ENCODE peak calls at places on chromosomes 16 and 17, in nine cellular contexts. Y, R, K, O, Z, I, V, X and W are unnamed samples.
A peak's percentile ranks its signal among the peaks of the same experiment; 100 is the strongest.

GRCh38 chr17:6713130-6713917 is at the start of gene SLC13A5:
- DNase-seq in Y (no peak), R (peak; percentile 84), K (no peak), O (peak; percentile 4), Z (no peak), I (peak; percentile 18), V (no peak), X (no peak), W (peak; percentile 83)

GRCh38 chr17:7513850-7514419 is 29.8 kb downstream of the POLR2A start:
- DNase-seq in Y (no peak), R (no peak), K (no peak), O (no peak), Z (no peak), I (no peak), V (no peak), X (no peak), W (no peak)

GRCh38 chr17:73943416-73943770 is 260.1 kb upstream of the RPL38 start:
- DNase-seq in Y (no peak), R (no peak), K (no peak), O (no peak), Z (no peak), I (no peak), V (no peak), X (no peak), W (no peak)

GRCh38 chr16:11128211-11129123 is 127.5 kb downstream of the SOCS1 start:
- DNase-seq in Y (peak; percentile 61), R (peak; percentile 44), K (peak; percentile 41), O (peak; percentile 86), Z (no peak), I (peak; percentile 84), V (no peak), X (no peak), W (no peak)

GRCh38 chr16:19884021-19884485 is 595 bp downstream of the GPRC5B start:
- DNase-seq in Y (no peak), R (peak; percentile 55), K (no peak), O (no peak), Z (peak; percentile 14), I (no peak), V (no peak), X (no peak), W (no peak)

GRCh38 chr17:11303773-11304394 is 62.9 kb downstream of the SHISA6 start:
- DNase-seq in Y (no peak), R (no peak), K (no peak), O (no peak), Z (no peak), I (no peak), V (no peak), X (no peak), W (no peak)

GRCh38 chr17:40597168-40598020 is 32.1 kb upstream of the CCR7 start:
- DNase-seq in Y (no peak), R (no peak), K (no peak), O (no peak), Z (no peak), I (no peak), V (no peak), X (no peak), W (no peak)

GRCh38 chr16:11181242-11181888 is 74.6 kb downstream of the SOCS1 start:
- DNase-seq in Y (no peak), R (no peak), K (no peak), O (no peak), Z (no peak), I (no peak), V (no peak), X (no peak), W (no peak)

GRCh38 chr16:21284414-21284813 is 6.3 kb upstream of the CRYM start:
- DNase-seq in Y (no peak), R (no peak), K (no peak), O (no peak), Z (no peak), I (no peak), V (no peak), X (no peak), W (no peak)

GRCh38 chr16:47779201-47780016 is 318.3 kb downstream of the PHKB start:
- DNase-seq in Y (peak; percentile 3), R (no peak), K (no peak), O (peak; percentile 5), Z (no peak), I (peak; percentile 60), V (no peak), X (peak; percentile 50), W (no peak)

GRCh38 chr16:14677627-14678026 is 16.5 kb downstream of the PLA2G10 start:
- DNase-seq in Y (no peak), R (no peak), K (no peak), O (no peak), Z (no peak), I (no peak), V (no peak), X (no peak), W (no peak)

GRCh38 chr17:3983945-3984484 is 19.8 kb upstream of the ATP2A3 start:
- DNase-seq in Y (no peak), R (no peak), K (no peak), O (peak; percentile 20), Z (no peak), I (peak; percentile 25), V (no peak), X (no peak), W (no peak)

GRCh38 chr16:50606431-50607050 is 58.3 kb downstream of the NKD1 start:
- DNase-seq in Y (no peak), R (no peak), K (no peak), O (no peak), Z (no peak), I (no peak), V (no peak), X (no peak), W (no peak)